ENCODE peak calls at places on chromosome 20, in six cellular contexts. One of them, this sample, is unnamed.

GRCh38 chr20:25508083-25508770 is 77.1 kb downstream of the NINL start:
- DNase-seq in activated naive CD4-positive, alpha-beta T cell: no peak
- DNase-seq in activated T-cell treated with anti-CD3 and anti-CD28 coated beads for 1 hour: no peak
- DNase-seq in ecto neural progenitor cell: no peak
- DNase-seq in stimulated activated CD8-positive, alpha-beta memory T cell treated with anti-CD3 and anti-CD28 coated beads, Interleukin-2, amount 100 ng/mL, for 48 hours: no peak
- DNase-seq in NCI-H510A: no peak
- DNase-seq in this sample: no peak

GRCh38 chr20:25485872-25486271 is 78.4 kb downstream of the GINS1 start:
- DNase-seq in ecto neural progenitor cell: no peak
- DNase-seq in activated T-cell treated with anti-CD3 and anti-CD28 coated beads for 1 hour: no peak
- DNase-seq in stimulated activated CD8-positive, alpha-beta memory T cell treated with anti-CD3 and anti-CD28 coated beads, Interleukin-2, amount 100 ng/mL, for 48 hours: no peak
- DNase-seq in activated naive CD4-positive, alpha-beta T cell: no peak
- DNase-seq in NCI-H510A: no peak
- DNase-seq in this sample: no peak

GRCh38 chr20:19934792-19935491 is 82.2 kb upstream of the NAA20 start:
- DNase-seq in activated naive CD4-positive, alpha-beta T cell: no peak
- DNase-seq in stimulated activated CD8-positive, alpha-beta memory T cell treated with anti-CD3 and anti-CD28 coated beads, Interleukin-2, amount 100 ng/mL, for 48 hours: no peak
- DNase-seq in NCI-H510A: peak
- DNase-seq in activated T-cell treated with anti-CD3 and anti-CD28 coated beads for 1 hour: no peak
- DNase-seq in ecto neural progenitor cell: no peak
- DNase-seq in this sample: no peak

GRCh38 chr20:21493049-21493448 is 20.8 kb downstream of the NKX2-2 start:
- DNase-seq in activated naive CD4-positive, alpha-beta T cell: no peak
- DNase-seq in stimulated activated CD8-positive, alpha-beta memory T cell treated with anti-CD3 and anti-CD28 coated beads, Interleukin-2, amount 100 ng/mL, for 48 hours: no peak
- DNase-seq in ecto neural progenitor cell: no peak
- DNase-seq in NCI-H510A: no peak
- DNase-seq in activated T-cell treated with anti-CD3 and anti-CD28 coated beads for 1 hour: no peak
- DNase-seq in this sample: no peak

GRCh38 chr20:41690702-41691101 is 72.5 kb upstream of the CHD6 start:
- DNase-seq in stimulated activated CD8-positive, alpha-beta memory T cell treated with anti-CD3 and anti-CD28 coated beads, Interleukin-2, amount 100 ng/mL, for 48 hours: no peak
- DNase-seq in activated naive CD4-positive, alpha-beta T cell: no peak
- DNase-seq in NCI-H510A: no peak
- DNase-seq in ecto neural progenitor cell: no peak
- DNase-seq in activated T-cell treated with anti-CD3 and anti-CD28 coated beads for 1 hour: no peak
- DNase-seq in this sample: no peak

GRCh38 chr20:3251806-3252205 is 12.8 kb upstream of the SLC4A11 start:
- DNase-seq in activated naive CD4-positive, alpha-beta T cell: no peak
- DNase-seq in activated T-cell treated with anti-CD3 and anti-CD28 coated beads for 1 hour: no peak
- DNase-seq in NCI-H510A: no peak
- DNase-seq in stimulated activated CD8-positive, alpha-beta memory T cell treated with anti-CD3 and anti-CD28 coated beads, Interleukin-2, amount 100 ng/mL, for 48 hours: no peak
- DNase-seq in ecto neural progenitor cell: no peak
- DNase-seq in this sample: no peak

GRCh38 chr20:7347409-7347808 is 579.9 kb downstream of the BMP2 start:
- DNase-seq in NCI-H510A: no peak
- DNase-seq in ecto neural progenitor cell: no peak
- DNase-seq in activated T-cell treated with anti-CD3 and anti-CD28 coated beads for 1 hour: no peak
- DNase-seq in activated naive CD4-positive, alpha-beta T cell: no peak
- DNase-seq in stimulated activated CD8-positive, alpha-beta memory T cell treated with anti-CD3 and anti-CD28 coated beads, Interleukin-2, amount 100 ng/mL, for 48 hours: no peak
- DNase-seq in this sample: no peak

GRCh38 chr20:22529150-22530019 is 55.0 kb downstream of the FOXA2 start:
- DNase-seq in activated naive CD4-positive, alpha-beta T cell: no peak
- DNase-seq in activated T-cell treated with anti-CD3 and anti-CD28 coated beads for 1 hour: no peak
- DNase-seq in stimulated activated CD8-positive, alpha-beta memory T cell treated with anti-CD3 and anti-CD28 coated beads, Interleukin-2, amount 100 ng/mL, for 48 hours: no peak
- DNase-seq in ecto neural progenitor cell: no peak
- DNase-seq in NCI-H510A: no peak
- DNase-seq in this sample: no peak

GRCh38 chr20:38878798-38879197 is 47.4 kb upstream of the FAM83D start:
- DNase-seq in ecto neural progenitor cell: peak
- DNase-seq in activated T-cell treated with anti-CD3 and anti-CD28 coated beads for 1 hour: no peak
- DNase-seq in stimulated activated CD8-positive, alpha-beta memory T cell treated with anti-CD3 and anti-CD28 coated beads, Interleukin-2, amount 100 ng/mL, for 48 hours: no peak
- DNase-seq in NCI-H510A: no peak
- DNase-seq in activated naive CD4-positive, alpha-beta T cell: no peak
- DNase-seq in this sample: no peak

GRCh38 chr20:13348301-13349239 is 127.5 kb downstream of the ISM1 start:
- DNase-seq in ecto neural progenitor cell: no peak
- DNase-seq in NCI-H510A: no peak
- DNase-seq in activated naive CD4-positive, alpha-beta T cell: no peak
- DNase-seq in stimulated activated CD8-positive, alpha-beta memory T cell treated with anti-CD3 and anti-CD28 coated beads, Interleukin-2, amount 100 ng/mL, for 48 hours: no peak
- DNase-seq in activated T-cell treated with anti-CD3 and anti-CD28 coated beads for 1 hour: no peak
- DNase-seq in this sample: no peak

GRCh38 chr20:61980647-61981583 is 84.8 kb downstream of the TAF4 start:
- DNase-seq in activated T-cell treated with anti-CD3 and anti-CD28 coated beads for 1 hour: no peak
- DNase-seq in activated naive CD4-positive, alpha-beta T cell: no peak
- DNase-seq in NCI-H510A: no peak
- DNase-seq in ecto neural progenitor cell: no peak
- DNase-seq in stimulated activated CD8-positive, alpha-beta memory T cell treated with anti-CD3 and anti-CD28 coated beads, Interleukin-2, amount 100 ng/mL, for 48 hours: no peak
- DNase-seq in this sample: no peak

GRCh38 chr20:62141397-62142251 is 1.6 kb downstream of the PSMA7 start:
- DNase-seq in activated T-cell treated with anti-CD3 and anti-CD28 coated beads for 1 hour: no peak
- DNase-seq in ecto neural progenitor cell: no peak
- DNase-seq in stimulated activated CD8-positive, alpha-beta memory T cell treated with anti-CD3 and anti-CD28 coated beads, Interleukin-2, amount 100 ng/mL, for 48 hours: no peak
- DNase-seq in NCI-H510A: no peak
- DNase-seq in activated naive CD4-positive, alpha-beta T cell: no peak
- DNase-seq in this sample: no peak

GRCh38 chr20:61127311-61128044 is 124.6 kb upstream of the CDH4 start:
- DNase-seq in NCI-H510A: no peak
- DNase-seq in activated naive CD4-positive, alpha-beta T cell: no peak
- DNase-seq in ecto neural progenitor cell: no peak
- DNase-seq in activated T-cell treated with anti-CD3 and anti-CD28 coated beads for 1 hour: no peak
- DNase-seq in stimulated activated CD8-positive, alpha-beta memory T cell treated with anti-CD3 and anti-CD28 coated beads, Interleukin-2, amount 100 ng/mL, for 48 hours: no peak
- DNase-seq in this sample: no peak

GRCh38 chr20:15638781-15639180 is 934.5 kb downstream of the KIF16B start:
- DNase-seq in stimulated activated CD8-positive, alpha-beta memory T cell treated with anti-CD3 and anti-CD28 coated beads, Interleukin-2, amount 100 ng/mL, for 48 hours: no peak
- DNase-seq in ecto neural progenitor cell: no peak
- DNase-seq in NCI-H510A: no peak
- DNase-seq in activated naive CD4-positive, alpha-beta T cell: no peak
- DNase-seq in activated T-cell treated with anti-CD3 and anti-CD28 coated beads for 1 hour: no peak
- DNase-seq in this sample: no peak

This sample was measured in stimulated activated effector memory CD8-positive, alpha-beta T cell treated with anti-CD3 and anti-CD28 coated beads, Interleukin-12 subunit alpha, Interleukin-12 subunit beta, amount 100 ng/mL, for 72 hours.